ENCODE peak calls at places on chromosomes 6 and 20, in ten cellular contexts. L is endothelial cell, C is psoas muscle, Z is IMR-90, B is cardiac fibroblast, M is endodermal cell, G is nephron progenitor cell, H is RWPE1, A is activated B cell treated with CpG ODN at 0.5 μM for 24 hours, I is mucosa of descending colon. E is an unnamed sample.

GRCh38 chr6:163489584-163489983 is 75.1 kb downstream of the QKI start:
- DNase-seq in B (peak; percentile 19), C (no peak), M (no peak), Z (peak; percentile 35), H (peak; percentile 8), A (no peak), I (no peak), L (no peak), G (no peak), E (no peak)

GRCh38 chr6:71886184-71887005 is at the start of gene RIMS1:
- DNase-seq in I (no peak), M (peak; percentile 90), A (no peak), L (peak; percentile 66), C (peak; percentile 19), Z (no peak), G (peak; percentile 77), H (no peak), B (peak; percentile 5), E (peak; percentile 72)

GRCh38 chr6:109008537-109008950 is 86.1 kb downstream of the SESN1 start:
- DNase-seq in B (peak; percentile 73), M (no peak), A (no peak), Z (peak; percentile 55), I (no peak), L (no peak), H (no peak), C (no peak), G (no peak), E (no peak)

GRCh38 chr6:101403566-101403965 is 10.1 kb downstream of the GRIK2 start:
- DNase-seq in C (no peak), G (peak; percentile 39), H (no peak), L (peak; percentile 7), M (peak; percentile 81), I (no peak), A (no peak), B (no peak), Z (peak; percentile 21), E (no peak)

GRCh38 chr6:53048431-53049195 is 16.6 kb upstream of the FBXO9 start:
- DNase-seq in B (peak; percentile 92), Z (peak; percentile 91), H (peak; percentile 55), M (no peak), C (no peak), G (no peak), I (no peak), A (no peak), L (no peak), E (no peak)

GRCh38 chr6:45470131-45470738 is 92.5 kb upstream of the SUPT3H start:
- DNase-seq in M (no peak), Z (no peak), B (no peak), L (no peak), A (no peak), G (no peak), I (no peak), C (no peak), H (no peak), E (no peak)

GRCh38 chr6:44841829-44842228 is 454.3 kb downstream of the CDC5L start:
- DNase-seq in I (no peak), Z (no peak), H (no peak), B (no peak), M (no peak), L (no peak), A (no peak), G (no peak), C (no peak), E (no peak)

GRCh38 chr6:54481096-54481495 is 172.9 kb downstream of the TINAG start:
- DNase-seq in H (no peak), L (no peak), G (no peak), A (no peak), B (no peak), C (no peak), Z (no peak), M (no peak), I (peak; percentile 30), E (no peak)

GRCh38 chr6:11654876-11655275 is 117.3 kb downstream of the TMEM170B start:
- DNase-seq in I (no peak), G (no peak), M (no peak), B (peak; percentile 27), L (no peak), Z (peak; percentile 81), H (no peak), A (no peak), C (no peak), E (no peak)

GRCh38 chr6:89145461-89145961 is 344 bp upstream of the PM20D2 start:
- DNase-seq in A (no peak), B (peak; percentile 29), Z (peak; percentile 15), L (no peak), G (no peak), H (peak; percentile 30), C (no peak), M (no peak), I (no peak), E (no peak)

GRCh38 chr6:32139590-32139989 is 9.5 kb upstream of the FKBPL start:
- DNase-seq in I (no peak), A (no peak), M (no peak), Z (no peak), B (no peak), C (no peak), L (no peak), G (no peak), H (no peak), E (no peak)

GRCh38 chr6:16332175-16332542 is 93.8 kb downstream of the GMPR start:
- DNase-seq in M (peak; percentile 95), L (peak; percentile 83), H (peak; percentile 67), A (peak; percentile 62), Z (peak; percentile 78), I (peak; percentile 75), G (peak; percentile 85), B (peak; percentile 82), C (peak; percentile 73), E (peak; percentile 80)
- TF ChIP-seq CTCF in M (peak; percentile 93), L (peak; percentile 87), H (peak; percentile 79), A (peak; percentile 78), Z (peak; percentile 94), I (peak; percentile 78), G (peak; percentile 87), B (peak; percentile 88), C (peak; percentile 94), E (peak; percentile 95)

GRCh38 chr20:6884114-6884513 is 116.6 kb downstream of the BMP2 start:
- DNase-seq in C (no peak), I (no peak), A (no peak), M (no peak), B (no peak), G (no peak), L (no peak), Z (no peak), H (no peak), E (no peak)
- TF ChIP-seq CTCF in C (no peak), I (no peak), A (no peak), M (no peak), B (no peak), G (no peak), L (no peak), Z (no peak), H (no peak), E (no peak)

GRCh38 chr6:56669585-56669984 is 26.9 kb upstream of the DST start:
- DNase-seq in L (no peak), Z (no peak), A (no peak), I (no peak), M (no peak), B (no peak), G (no peak), C (no peak), H (no peak), E (no peak)

GRCh38 chr6:56668158-56668557 is 25.5 kb upstream of the DST start:
- DNase-seq in G (no peak), H (no peak), B (no peak), C (no peak), L (no peak), I (no peak), A (no peak), M (no peak), Z (no peak), E (no peak)

GRCh38 chr6:56671651-56672461 is 29.2 kb upstream of the DST start:
- DNase-seq in H (no peak), M (peak; percentile 48), I (peak; percentile 67), G (no peak), Z (no peak), A (no peak), L (peak; percentile 15), B (no peak), C (peak; percentile 39), E (no peak)

GRCh38 chr6:56669041-56669440 is 26.4 kb upstream of the DST start:
- DNase-seq in I (no peak), C (no peak), Z (no peak), A (no peak), M (no peak), B (no peak), G (no peak), L (no peak), H (no peak), E (no peak)

DNA sequence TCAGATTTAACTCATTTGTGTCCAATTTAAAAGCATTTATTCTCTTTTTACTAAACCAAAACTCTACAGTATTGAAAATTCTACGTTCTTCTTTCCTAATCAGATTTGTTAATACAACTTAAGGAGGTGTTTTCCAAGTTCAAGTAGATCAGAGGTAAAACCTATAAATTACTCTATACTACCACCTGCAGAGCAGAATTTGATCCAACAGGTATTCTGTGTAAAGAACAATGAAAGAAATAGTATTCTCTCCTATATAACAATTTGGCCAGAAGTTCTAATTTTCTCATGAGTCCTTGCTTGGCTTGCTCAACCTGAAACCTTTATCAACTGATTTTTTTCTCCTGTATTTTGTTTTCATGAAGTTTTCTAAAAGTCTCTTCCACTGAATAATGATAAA is 28.5 kb upstream of the DST start:
- DNase-seq in B (no peak), C (no peak), Z (no peak), H (no peak), A (no peak), I (no peak), G (no peak), L (no peak), M (no peak), E (no peak)
- TF ChIP-seq CTCF in B (no peak), C (no peak), Z (no peak), H (peak; percentile 54), A (no peak), I (no peak), G (no peak), L (no peak), M (peak; percentile 23), E (no peak)

GRCh38 chr6:113120214-113120576 is 737.0 kb upstream of the MARCKS start:
- DNase-seq in A (no peak), H (peak; percentile 61), C (no peak), G (no peak), Z (peak; percentile 96), M (no peak), L (no peak), I (no peak), B (peak; percentile 97), E (no peak)

GRCh38 chr6:113120577-113121285 is 736.4 kb upstream of the MARCKS start:
- DNase-seq in I (no peak), C (no peak), B (peak; percentile 95), H (peak; percentile 59), L (no peak), A (no peak), M (peak; percentile 46), Z (peak; percentile 93), G (no peak), E (no peak)

GRCh38 chr6:113128020-113128419 is 729.1 kb upstream of the MARCKS start:
- DNase-seq in M (no peak), L (no peak), G (no peak), A (no peak), Z (no peak), I (no peak), H (no peak), B (no peak), C (no peak), E (no peak)

DNA sequence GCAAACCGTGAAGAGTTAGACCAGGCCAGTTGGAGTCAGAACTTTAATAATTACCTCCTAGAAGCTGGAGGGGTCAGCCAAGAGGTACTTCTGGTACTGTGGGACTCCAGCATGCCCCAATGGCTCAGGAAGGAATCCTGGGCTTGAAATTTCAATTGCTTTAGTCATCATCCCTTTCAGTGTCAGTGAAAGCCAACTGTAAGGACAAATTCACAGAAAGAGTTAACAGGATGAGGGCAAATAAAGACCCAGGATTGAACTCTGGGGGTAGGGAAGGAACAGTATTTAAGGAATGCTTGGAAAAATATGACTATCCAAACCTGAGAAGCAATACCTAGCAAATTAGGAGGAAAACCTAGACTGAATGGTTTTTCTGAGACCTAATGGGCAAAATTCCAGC is 735.1 kb upstream of the MARCKS start:
- DNase-seq in B (peak; percentile 95), I (no peak), C (no peak), H (peak; percentile 75), L (peak; percentile 5), Z (peak; percentile 87), G (no peak), A (no peak), M (peak; percentile 66), E (no peak)
- TF ChIP-seq CTCF in B (peak; percentile 41), I (no peak), C (no peak), H (no peak), L (no peak), Z (peak; percentile 56), G (no peak), A (no peak), M (peak; percentile 63), E (peak; percentile 40)

E was measured in type B pancreatic cell.